ENCODE peak calls at places on chromosomes 13 and 19, in ten cellular contexts. X is IMR-90, Z is neural progenitor cell, H is H1, L is psoas muscle, U is brain microvascular endothelial cell, A is cardiac muscle cell, Q is RWPE2, D is right lobe of liver, V is PC-3. I is an unnamed sample.
A peak's percentile ranks its signal among the peaks of the same experiment; 100 is the strongest.

GRCh38 chr19:11256189-11256588 is 6.1 kb downstream of the DOCK6 start:
- DNase-seq in Q (no peak), A (no peak), X (peak; percentile 33), Z (no peak), V (no peak), H (no peak), U (no peak), L (peak; percentile 64), D (no peak), I (no peak)

GRCh38 chr19:3017923-3018322 is 11.2 kb downstream of the TLE2 start:
- DNase-seq in A (no peak), X (no peak), U (no peak), L (no peak), D (no peak), Z (no peak), Q (no peak), V (no peak), H (no peak), I (no peak)

GRCh38 chr19:42132851-42133528 is 744 bp upstream of the POU2F2 start:
- DNase-seq in V (peak; percentile 71), L (peak; percentile 80), A (peak; percentile 70), U (no peak), H (peak; percentile 98), Q (no peak), D (peak; percentile 74), X (no peak), Z (peak; percentile 87), I (peak; percentile 89)

GRCh38 chr13:32125221-32125621 is 93.6 kb downstream of the FRY start:
- DNase-seq in D (no peak), H (no peak), U (no peak), A (no peak), Z (no peak), L (no peak), Q (no peak), V (peak; percentile 34), X (peak; percentile 26), I (no peak)

GRCh38 chr19:36009633-36010379 is 1.2 kb upstream of the SYNE4 start:
- DNase-seq in L (no peak), Q (no peak), Z (no peak), X (no peak), D (no peak), V (no peak), U (no peak), A (no peak), H (no peak), I (no peak)

GRCh38 chr19:6743071-6743470 is 3.6 kb downstream of the TRIP10 start:
- DNase-seq in A (no peak), H (no peak), D (no peak), Z (peak; percentile 36), U (no peak), L (no peak), X (no peak), V (no peak), Q (no peak), I (no peak)

GRCh38 chr13:74644239-74644638 is 510.0 kb upstream of the KLF12 start:
- DNase-seq in D (no peak), U (peak; percentile 21), X (peak; percentile 24), L (no peak), H (no peak), Q (no peak), A (no peak), Z (no peak), V (no peak), I (no peak)

GRCh38 chr19:35894342-35894741 is 6.0 kb downstream of the NFKBID start:
- DNase-seq in D (no peak), V (no peak), U (no peak), X (no peak), H (no peak), L (no peak), Z (no peak), Q (no peak), A (no peak), I (no peak)

GRCh38 chr13:99417821-99418662 is 83.2 kb upstream of the TM9SF2 start:
- DNase-seq in Q (no peak), X (no peak), H (no peak), A (no peak), V (no peak), D (peak; percentile 30), U (no peak), L (peak; percentile 21), Z (no peak), I (no peak)

GRCh38 chr13:20190481-20191310 is 2.0 kb downstream of the GJB2 start:
- DNase-seq in V (peak; percentile 89), D (no peak), L (no peak), X (peak; percentile 90), U (peak; percentile 36), Z (no peak), Q (no peak), H (no peak), A (no peak), I (no peak)

DNA sequence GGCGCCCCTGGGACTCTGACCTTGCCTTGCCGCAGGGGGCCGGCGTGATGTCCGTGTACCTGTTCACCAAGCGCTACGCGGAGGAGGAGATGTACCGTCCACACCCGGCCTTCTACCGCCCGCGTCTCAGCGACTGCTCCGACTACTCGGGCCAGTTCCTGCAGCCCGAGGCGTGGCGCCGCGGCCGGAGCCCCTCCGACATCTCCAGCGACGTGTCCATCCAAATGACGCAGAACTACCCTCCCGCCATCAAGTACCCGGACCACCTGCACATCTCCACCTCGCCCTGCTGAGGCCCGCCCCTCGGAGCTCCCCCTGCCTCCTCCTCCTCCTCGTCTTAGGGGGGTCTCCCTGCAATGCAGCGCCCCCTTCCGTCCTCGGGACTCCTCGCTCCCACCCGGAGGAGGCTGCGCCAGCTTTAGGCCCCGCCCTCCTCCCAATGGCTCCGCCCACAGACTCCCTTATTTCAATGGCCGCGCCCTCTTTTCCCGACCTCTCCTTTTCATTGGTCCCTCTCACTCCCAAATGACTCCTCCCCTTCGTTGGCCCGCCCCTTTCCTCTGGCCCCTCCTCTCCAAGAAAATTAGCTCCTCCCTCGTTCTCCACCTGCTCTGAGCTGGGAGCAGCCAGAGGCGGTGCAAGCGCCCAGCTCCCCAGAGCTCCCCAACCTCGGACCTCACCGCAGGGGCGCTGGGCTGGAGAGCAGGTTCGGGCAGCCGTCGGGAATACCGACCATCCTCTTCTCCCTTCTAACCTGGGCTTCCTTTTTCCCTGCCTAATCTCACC is 20.5 kb upstream of the CACNG8 start:
- DNase-seq in D (no peak), H (peak; percentile 100), V (peak; percentile 19), Z (peak; percentile 96), A (peak; percentile 62), U (peak; percentile 2), Q (no peak), L (no peak), X (no peak), I (peak; percentile 28)
- H3K27me3 ChIP-seq in D (no peaks in the 10 kb centered on the region), H (no peaks in the 10 kb centered on the region), V (peaks cover 4% of the 10 kb centered on the region), Z (peaks cover 19% of the 10 kb centered on the region), A (peaks cover 38% of the 10 kb centered on the region), U (peaks cover 17% of the 10 kb centered on the region), Q (peaks cover 37% of the 10 kb centered on the region), L (peaks cover 28% of the 10 kb centered on the region), X (peaks cover 6% of the 10 kb centered on the region), I (no peaks in the 10 kb centered on the region)

GRCh38 chr13:112769615-112770014 is 79.8 kb downstream of the ATP11A start:
- DNase-seq in A (no peak), Q (no peak), L (no peak), D (no peak), H (no peak), Z (no peak), V (no peak), U (no peak), X (no peak), I (no peak)

GRCh38 chr13:112766336-112766735 is 76.5 kb downstream of the ATP11A start:
- DNase-seq in V (no peak), A (no peak), U (no peak), H (no peak), D (no peak), X (no peak), Q (no peak), Z (no peak), L (no peak), I (no peak)

GRCh38 chr13:112768795-112769411 is 79.1 kb downstream of the ATP11A start:
- DNase-seq in X (no peak), H (no peak), L (peak; percentile 89), Z (no peak), Q (no peak), U (no peak), D (no peak), A (no peak), V (peak; percentile 39), I (no peak)

GRCh38 chr13:112765734-112766133 is 75.9 kb downstream of the ATP11A start:
- DNase-seq in H (no peak), Q (no peak), A (no peak), L (no peak), Z (peak; percentile 29), D (no peak), U (no peak), X (no peak), V (no peak), I (no peak)

GRCh38 chr13:112767506-112768471 is 78.0 kb downstream of the ATP11A start:
- DNase-seq in U (no peak), Z (no peak), D (peak; percentile 70), H (no peak), V (no peak), X (no peak), L (no peak), Q (no peak), A (no peak), I (peak; percentile 54)
- H3K4me3 ChIP-seq in U (no peak overlapping the region), Z (no peak overlapping the region), D (no peak overlapping the region), H (no peak overlapping the region), V (no peak overlapping the region), X (no peak overlapping the region), L (no peak overlapping the region), Q (no peak overlapping the region), A (no peak overlapping the region), I (peak overlapping the region; percentile 61)

GRCh38 chr19:16338470-16339360 is 14.1 kb downstream of the KLF2 start:
- DNase-seq in U (peak; percentile 95), Z (no peak), Q (no peak), D (no peak), L (no peak), A (no peak), V (peak; percentile 91), X (peak; percentile 96), H (no peak), I (peak; percentile 77)
- TF ChIP-seq CTCF in U (peak; percentile 40), Z (no peak), Q (no peak), D (no peak), L (no peak), A (no peak), V (no peak), X (peak; percentile 15), H (no peak), I (no peak)

GRCh38 chr19:17676295-17676694 is 11.9 kb downstream of the UNC13A start:
- DNase-seq in H (no peak), X (no peak), D (no peak), L (no peak), V (no peak), A (no peak), Q (no peak), U (no peak), Z (no peak), I (no peak)

GRCh38 chr19:17677002-17677401 is 11.2 kb downstream of the UNC13A start:
- DNase-seq in X (no peak), H (no peak), V (peak; percentile 37), Z (peak; percentile 41), A (peak; percentile 20), U (no peak), L (no peak), D (no peak), Q (no peak), I (no peak)

GRCh38 chr19:17673937-17674799 is 14.0 kb downstream of the UNC13A start:
- DNase-seq in Q (no peak), H (no peak), D (no peak), Z (no peak), L (no peak), U (no peak), X (no peak), A (no peak), V (no peak), I (no peak)

GRCh38 chr19:17669419-17669818 is 18.7 kb downstream of the UNC13A start:
- DNase-seq in H (no peak), D (no peak), X (no peak), U (no peak), Q (no peak), A (no peak), V (no peak), Z (no peak), L (no peak), I (no peak)

GRCh38 chr19:17671906-17672305 is 16.2 kb downstream of the UNC13A start:
- DNase-seq in A (peak; percentile 19), X (peak; percentile 37), D (no peak), Z (peak; percentile 67), U (peak; percentile 55), V (peak; percentile 68), L (no peak), H (peak; percentile 62), Q (no peak), I (no peak)
- H3K27me3 ChIP-seq in A (no peaks in the 10 kb centered on the region), X (peaks cover 4% of the 10 kb centered on the region), D (no peaks in the 10 kb centered on the region), Z (no peaks in the 10 kb centered on the region), U (no peaks in the 10 kb centered on the region), V (no peaks in the 10 kb centered on the region), L (peaks cover 3% of the 10 kb centered on the region), H (no peaks in the 10 kb centered on the region), Q (no peaks in the 10 kb centered on the region), I (no peaks in the 10 kb centered on the region)

I was measured in GM06990.